ENCODE peak calls at places on chromosomes 11 and 22, in five cellular contexts. M is neural crest cell, A is NB4, J is ovary, O is HT-29. W is an unnamed sample.

GRCh38 chr22:32951081-32951806 is 106.9 kb downstream of the SYN3 start:
- DNase-seq in O (no peak), A (peak), M (no peak), J (peak), W (peak)

GRCh38 chr11:17686185-17686980 is 33.0 kb upstream of the MYOD1 start:
- DNase-seq in J (no peak), M (no peak), O (no peak), A (no peak), W (no peak)

GRCh38 chr11:46367244-46367915 is 14.1 kb upstream of the MDK start:
- DNase-seq in O (peak), J (peak), A (peak), M (peak), W (peak)

GRCh38 chr11:1516273-1517067 is 29.9 kb upstream of the MOB2 start:
- DNase-seq in O (no peak), J (no peak), A (no peak), M (no peak), W (no peak)

GRCh38 chr11:112229746-112230433 is 3.7 kb downstream of the PTS start:
- DNase-seq in A (no peak), O (no peak), J (no peak), M (no peak), W (no peak)

GRCh38 chr11:126930100-126930841 is 70.3 kb downstream of the KIRREL3 start:
- DNase-seq in J (no peak), O (no peak), M (no peak), A (peak), W (no peak)

GRCh38 chr11:104912102-104912501 is 13.8 kb upstream of the CASP12 start:
- DNase-seq in J (no peak), A (peak), O (no peak), M (no peak), W (no peak)

GRCh38 chr11:93574821-93575220 is 31.6 kb upstream of the SMCO4 start:
- DNase-seq in A (no peak), O (no peak), J (no peak), M (no peak), W (no peak)

GRCh38 chr11:130133716-130134115 is 25.9 kb upstream of the ST14 start:
- DNase-seq in A (no peak), O (no peak), J (no peak), M (no peak), W (no peak)

GRCh38 chr11:72015511-72016061 is 16.9 kb downstream of the IL18BP start:
- DNase-seq in J (no peak), A (peak), O (peak), M (no peak), W (no peak)

GRCh38 chr11:125281831-125282595 is 117.5 kb downstream of the PKNOX2 start:
- DNase-seq in O (no peak), A (no peak), J (no peak), M (no peak), W (no peak)

GRCh38 chr11:47847892-47848635 is at the start of gene NUP160:
- DNase-seq in J (peak), O (peak), M (peak), A (peak), W (peak)

GRCh38 chr11:3949132-3949531 is 93.7 kb downstream of the STIM1 start:
- DNase-seq in J (no peak), A (peak), O (no peak), M (no peak), W (no peak)

GRCh38 chr11:114604179-114604813 is 8.7 kb upstream of the NXPE4 start:
- DNase-seq in A (no peak), J (no peak), M (no peak), O (no peak), W (no peak)

GRCh38 chr11:44623321-44623715 is 57.9 kb downstream of the CD82 start:
- DNase-seq in J (peak), A (no peak), M (no peak), O (no peak), W (no peak)

GRCh38 chr11:121152764-121153163 is 51.7 kb downstream of the TECTA start:
- DNase-seq in J (no peak), A (no peak), M (no peak), O (no peak), W (no peak)

GRCh38 chr22:31055322-31056159 is 25.6 kb upstream of the SMTN start:
- DNase-seq in J (peak), O (peak), A (peak), M (peak), W (peak)

GRCh38 chr11:75351541-75352416 is at the start of gene ARRB1:
- DNase-seq in O (peak), M (peak), J (peak), A (peak), W (peak)

GRCh38 chr22:49623176-49623575 is 204.5 kb downstream of the BRD1 start:
- DNase-seq in A (no peak), J (no peak), M (no peak), O (no peak), W (no peak)